ENCODE peak calls at places on chromosomes 12 and 14, in four cellular contexts. One of them, this sample, is unnamed.

GRCh38 chr12:122891661-122892525 is 4.0 kb downstream of the VPS37B start:
- DNase-seq in AG10803: peak
- DNase-seq in fibroblast of mammary gland: peak
- DNase-seq in adrenal gland: no peak
- DNase-seq in this sample: peak

GRCh38 chr12:12803186-12803585 is 10.0 kb upstream of the DDX47 start:
- DNase-seq in AG10803: peak
- DNase-seq in fibroblast of mammary gland: peak
- DNase-seq in adrenal gland: peak
- DNase-seq in this sample: peak

GRCh38 chr12:57488397-57489156 is 709 bp downstream of the MARS1 start:
- DNase-seq in AG10803: no peak
- DNase-seq in fibroblast of mammary gland: peak
- DNase-seq in adrenal gland: no peak
- DNase-seq in this sample: no peak

GRCh38 chr12:47110011-47110541 is 30.3 kb upstream of the AMIGO2 start:
- DNase-seq in AG10803: peak
- DNase-seq in fibroblast of mammary gland: no peak
- DNase-seq in adrenal gland: no peak
- DNase-seq in this sample: no peak

GRCh38 chr12:127620956-127621355 is 646.0 kb upstream of the TMEM132C start:
- DNase-seq in AG10803: no peak
- DNase-seq in fibroblast of mammary gland: no peak
- DNase-seq in adrenal gland: no peak
- DNase-seq in this sample: no peak

GRCh38 chr14:104940526-104941150 is 16.0 kb downstream of the PLD4 start:
- DNase-seq in AG10803: no peak
- DNase-seq in fibroblast of mammary gland: no peak
- DNase-seq in adrenal gland: no peak
- DNase-seq in this sample: no peak

GRCh38 chr14:52029881-52030280 is 39.0 kb downstream of the NID2 start:
- DNase-seq in AG10803: peak
- DNase-seq in fibroblast of mammary gland: no peak
- DNase-seq in adrenal gland: no peak
- DNase-seq in this sample: peak

GRCh38 chr12:50344775-50345174 is 51.6 kb downstream of the FAM186A start:
- DNase-seq in AG10803: no peak
- DNase-seq in fibroblast of mammary gland: no peak
- DNase-seq in adrenal gland: no peak
- DNase-seq in this sample: no peak

GRCh38 chr12:50166776-50167025 is 468 bp downstream of the CERS5 start:
- DNase-seq in AG10803: no peak
- DNase-seq in fibroblast of mammary gland: no peak
- DNase-seq in adrenal gland: peak
- DNase-seq in this sample: no peak

GRCh38 chr14:29233188-29233587 is 466.6 kb downstream of the FOXG1 start:
- DNase-seq in AG10803: no peak
- DNase-seq in fibroblast of mammary gland: no peak
- DNase-seq in adrenal gland: no peak
- DNase-seq in this sample: no peak

GRCh38 chr12:3473171-3473570 is 17.8 kb upstream of the PRMT8 start:
- DNase-seq in AG10803: no peak
- DNase-seq in fibroblast of mammary gland: no peak
- DNase-seq in adrenal gland: no peak
- DNase-seq in this sample: no peak

GRCh38 chr12:132555686-132556085 is 54.7 kb downstream of the LRCOL1 start:
- DNase-seq in AG10803: no peak
- DNase-seq in fibroblast of mammary gland: no peak
- DNase-seq in adrenal gland: no peak
- DNase-seq in this sample: no peak

GRCh38 chr14:78519863-78520262 is 349.7 kb downstream of the NRXN3 start:
- DNase-seq in AG10803: no peak
- DNase-seq in fibroblast of mammary gland: peak
- DNase-seq in adrenal gland: peak
- DNase-seq in this sample: peak

GRCh38 chr14:29930283-29930682 is 2.6 kb upstream of the PRKD1 start:
- DNase-seq in AG10803: peak
- DNase-seq in fibroblast of mammary gland: peak
- DNase-seq in adrenal gland: no peak
- DNase-seq in this sample: peak

GRCh38 chr12:111313833-111314259 is 55.0 kb downstream of the PHETA1 start:
- DNase-seq in AG10803: peak
- DNase-seq in fibroblast of mammary gland: peak
- DNase-seq in adrenal gland: peak
- DNase-seq in this sample: peak

GRCh38 chr12:92133166-92133565 is 12.5 kb downstream of the BTG1 start:
- DNase-seq in AG10803: no peak
- DNase-seq in fibroblast of mammary gland: no peak
- DNase-seq in adrenal gland: no peak
- DNase-seq in this sample: peak

GRCh38 chr12:65877836-65878235 is 53.6 kb downstream of the HMGA2 start:
- DNase-seq in AG10803: no peak
- DNase-seq in fibroblast of mammary gland: no peak
- DNase-seq in adrenal gland: no peak
- DNase-seq in this sample: no peak

GRCh38 chr12:29316772-29317171 is 64.2 kb downstream of the ERGIC2 start:
- DNase-seq in AG10803: peak
- DNase-seq in fibroblast of mammary gland: peak
- DNase-seq in adrenal gland: peak
- DNase-seq in this sample: peak

GRCh38 chr14:59086241-59086899 is 102.1 kb upstream of the DAAM1 start:
- DNase-seq in AG10803: peak
- DNase-seq in fibroblast of mammary gland: peak
- DNase-seq in adrenal gland: no peak
- DNase-seq in this sample: peak

GRCh38 chr12:133165776-133166175 is 15.5 kb upstream of the ZNF268 start:
- DNase-seq in AG10803: no peak
- DNase-seq in fibroblast of mammary gland: no peak
- DNase-seq in adrenal gland: no peak
- DNase-seq in this sample: no peak

GRCh38 chr12:57146092-57146491 is 1.3 kb downstream of the LRP1-AS start:
- DNase-seq in AG10803: peak
- DNase-seq in fibroblast of mammary gland: peak
- DNase-seq in adrenal gland: no peak
- DNase-seq in this sample: no peak

GRCh38 chr12:57461326-57461903 is 1.8 kb downstream of the GLI1 start:
- DNase-seq in AG10803: peak
- DNase-seq in fibroblast of mammary gland: peak
- DNase-seq in adrenal gland: peak
- DNase-seq in this sample: peak

GRCh38 chr12:116116650-116117424 is 160.7 kb downstream of the MED13L start:
- DNase-seq in AG10803: no peak
- DNase-seq in fibroblast of mammary gland: no peak
- DNase-seq in adrenal gland: no peak
- DNase-seq in this sample: no peak

GRCh38 chr14:59306775-59307174 is 118.3 kb downstream of the DAAM1 start:
- DNase-seq in AG10803: peak
- DNase-seq in fibroblast of mammary gland: peak
- DNase-seq in adrenal gland: no peak
- DNase-seq in this sample: peak

DNA sequence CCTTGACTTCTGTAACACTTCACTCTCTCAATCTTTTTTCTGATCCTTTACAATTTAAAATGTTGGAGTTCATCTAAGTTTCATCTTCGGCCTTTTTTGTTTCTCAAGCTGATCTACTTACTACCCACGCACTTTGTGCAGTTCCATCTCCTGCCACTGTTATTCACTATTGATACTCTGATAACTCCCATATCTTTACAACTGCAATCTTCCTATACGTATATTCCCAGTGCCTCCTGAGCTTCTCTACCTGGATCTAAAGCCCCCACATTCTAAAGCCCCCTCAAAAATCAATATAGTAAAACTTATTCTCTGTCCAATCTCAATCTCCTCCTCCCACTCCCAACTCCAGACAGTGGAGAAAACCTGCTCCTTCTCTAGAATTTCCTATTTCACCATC is 5.9 kb downstream of the ATG2B start:
- DNase-seq in AG10803: no peak
- DNase-seq in fibroblast of mammary gland: no peak
- DNase-seq in adrenal gland: no peak
- DNase-seq in this sample: no peak
- TF ChIP-seq CTCF in AG10803: no peak
- TF ChIP-seq CTCF in fibroblast of mammary gland: no peak
- TF ChIP-seq CTCF in adrenal gland: no peak
- TF ChIP-seq CTCF in this sample: no peak

DNA sequence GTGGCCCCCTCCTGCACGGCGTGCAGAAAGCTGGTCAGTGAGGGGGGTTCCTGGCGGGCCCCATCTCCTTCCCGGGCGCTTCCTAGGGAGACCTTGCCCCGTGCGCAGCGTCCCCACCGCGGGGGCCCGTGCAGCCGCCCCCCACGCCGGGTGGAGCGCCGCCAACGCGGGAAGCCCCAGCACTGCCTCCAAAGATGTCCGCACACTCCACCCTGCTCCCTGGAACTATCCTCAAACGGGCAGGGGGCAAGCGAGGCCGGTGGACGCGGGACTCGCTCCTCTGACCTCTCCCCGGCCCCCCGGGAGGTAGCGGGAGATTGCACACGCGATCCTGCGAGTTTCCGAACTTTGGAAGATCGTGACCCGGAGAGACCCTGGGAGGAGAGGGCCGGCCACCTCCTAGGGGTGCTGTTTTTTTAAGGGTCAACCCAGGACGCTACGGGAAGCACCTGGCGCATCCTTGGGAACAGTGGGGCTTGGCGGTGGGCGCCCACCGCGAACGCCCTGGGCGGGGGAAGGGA is 1.5 kb upstream of the FZD10 start:
- DNase-seq in AG10803: no peak
- DNase-seq in fibroblast of mammary gland: no peak
- DNase-seq in adrenal gland: no peak
- DNase-seq in this sample: no peak
- H3K4me3 ChIP-seq in AG10803: no peak
- H3K4me3 ChIP-seq in fibroblast of mammary gland: no peak
- H3K4me3 ChIP-seq in adrenal gland: no peak
- H3K4me3 ChIP-seq in this sample: no peak

GRCh38 chr12:94329366-94329765 is 130.3 kb downstream of the CEP83 start:
- DNase-seq in AG10803: no peak
- DNase-seq in fibroblast of mammary gland: no peak
- DNase-seq in adrenal gland: no peak
- DNase-seq in this sample: no peak
- TF ChIP-seq CTCF in AG10803: peak
- TF ChIP-seq CTCF in fibroblast of mammary gland: peak
- TF ChIP-seq CTCF in adrenal gland: peak
- TF ChIP-seq CTCF in this sample: peak

GRCh38 chr12:100717733-100718067 is 76.9 kb upstream of the ANO4 start:
- DNase-seq in AG10803: peak
- DNase-seq in fibroblast of mammary gland: peak
- DNase-seq in adrenal gland: no peak
- DNase-seq in this sample: no peak

GRCh38 chr12:100716949-100717732 is 77.4 kb upstream of the ANO4 start:
- DNase-seq in AG10803: peak
- DNase-seq in fibroblast of mammary gland: peak
- DNase-seq in adrenal gland: no peak
- DNase-seq in this sample: peak

GRCh38 chr12:100718212-100718611 is 76.4 kb upstream of the ANO4 start:
- DNase-seq in AG10803: peak
- DNase-seq in fibroblast of mammary gland: peak
- DNase-seq in adrenal gland: no peak
- DNase-seq in this sample: peak

GRCh38 chr12:100715976-100716657 is 78.5 kb upstream of the ANO4 start:
- DNase-seq in AG10803: no peak
- DNase-seq in fibroblast of mammary gland: no peak
- DNase-seq in adrenal gland: no peak
- DNase-seq in this sample: no peak

DNA sequence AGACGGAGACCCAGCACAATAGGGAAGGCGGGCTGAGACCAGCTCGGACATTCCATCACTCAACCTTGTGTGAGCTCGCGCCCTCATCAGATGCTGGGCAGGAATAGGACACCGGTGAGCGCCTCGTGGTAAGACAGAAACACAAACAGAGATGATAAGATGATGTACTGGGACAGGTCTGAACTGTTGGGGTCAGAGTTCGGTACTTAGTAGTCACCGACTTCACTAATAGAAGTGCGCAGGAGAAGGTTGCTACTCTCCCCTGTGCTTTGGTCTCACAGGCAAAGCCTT is 78.0 kb upstream of the ANO4 start:
- DNase-seq in AG10803: no peak
- DNase-seq in fibroblast of mammary gland: no peak
- DNase-seq in adrenal gland: no peak
- DNase-seq in this sample: no peak
- H3K4me3 ChIP-seq in AG10803: peak
- H3K4me3 ChIP-seq in fibroblast of mammary gland: peak
- H3K4me3 ChIP-seq in adrenal gland: no peak
- H3K4me3 ChIP-seq in this sample: peak

GRCh38 chr12:14776236-14776959 is 26.9 kb downstream of the WBP11 start:
- DNase-seq in AG10803: peak
- DNase-seq in fibroblast of mammary gland: peak
- DNase-seq in adrenal gland: no peak
- DNase-seq in this sample: peak
- TF ChIP-seq CTCF in AG10803: peak
- TF ChIP-seq CTCF in fibroblast of mammary gland: peak
- TF ChIP-seq CTCF in adrenal gland: peak
- TF ChIP-seq CTCF in this sample: peak

GRCh38 chr12:103495158-103495782 is 498 bp downstream of the C12orf42 start:
- DNase-seq in AG10803: no peak
- DNase-seq in fibroblast of mammary gland: no peak
- DNase-seq in adrenal gland: peak
- DNase-seq in this sample: no peak
- H3K4me3 ChIP-seq in AG10803: no peak
- H3K4me3 ChIP-seq in fibroblast of mammary gland: no peak
- H3K4me3 ChIP-seq in adrenal gland: no peak
- H3K4me3 ChIP-seq in this sample: no peak

GRCh38 chr12:32052300-32052691 is 54.4 kb upstream of the BICD1 start:
- DNase-seq in AG10803: no peak
- DNase-seq in fibroblast of mammary gland: no peak
- DNase-seq in adrenal gland: no peak
- DNase-seq in this sample: no peak

GRCh38 chr12:32047846-32048245 is 58.8 kb upstream of the BICD1 start:
- DNase-seq in AG10803: no peak
- DNase-seq in fibroblast of mammary gland: no peak
- DNase-seq in adrenal gland: no peak
- DNase-seq in this sample: no peak

GRCh38 chr12:32048791-32049190 is 57.9 kb upstream of the BICD1 start:
- DNase-seq in AG10803: no peak
- DNase-seq in fibroblast of mammary gland: no peak
- DNase-seq in adrenal gland: no peak
- DNase-seq in this sample: no peak

GRCh38 chr12:32051511-32052299 is 54.9 kb upstream of the BICD1 start:
- DNase-seq in AG10803: peak
- DNase-seq in fibroblast of mammary gland: peak
- DNase-seq in adrenal gland: peak
- DNase-seq in this sample: peak

GRCh38 chr12:32049956-32050355 is 56.7 kb upstream of the BICD1 start:
- DNase-seq in AG10803: no peak
- DNase-seq in fibroblast of mammary gland: no peak
- DNase-seq in adrenal gland: no peak
- DNase-seq in this sample: no peak
- TF ChIP-seq CTCF in AG10803: no peak
- TF ChIP-seq CTCF in fibroblast of mammary gland: no peak
- TF ChIP-seq CTCF in adrenal gland: no peak
- TF ChIP-seq CTCF in this sample: no peak

DNA sequence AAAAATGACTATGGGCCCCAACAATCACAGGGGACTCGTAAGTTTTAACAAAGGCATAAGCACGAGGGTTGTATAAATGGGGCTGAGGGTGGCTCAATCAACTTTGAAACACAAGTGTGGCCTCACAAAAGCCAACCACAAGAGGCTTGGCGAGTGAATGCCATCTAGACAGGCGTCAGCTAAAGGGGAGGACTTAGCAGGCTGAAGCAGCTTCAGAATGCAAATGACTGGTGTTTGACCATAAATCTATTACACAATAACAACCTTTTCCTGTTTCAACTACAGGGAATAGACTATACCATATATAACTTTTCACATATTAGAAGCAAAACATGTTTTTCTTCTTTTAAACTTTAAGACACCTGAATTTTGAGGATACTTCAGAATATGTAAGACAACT is 777.9 kb downstream of the FSCB start:
- DNase-seq in AG10803: no peak
- DNase-seq in fibroblast of mammary gland: no peak
- DNase-seq in adrenal gland: no peak
- DNase-seq in this sample: no peak
- H3K4me3 ChIP-seq in AG10803: no peak
- H3K4me3 ChIP-seq in fibroblast of mammary gland: no peak
- H3K4me3 ChIP-seq in adrenal gland: no peak
- H3K4me3 ChIP-seq in this sample: no peak